ENCODE peak calls at places on chromosomes 4 and X, in six cellular contexts. One of them, this sample, is unnamed.
A peak's percentile ranks its signal among the peaks of the same experiment; 100 is the strongest.

GRCh38 chr4:146342600-146343192 is 128.4 kb downstream of the REELD1 start:
- DNase-seq in GM12865: peak; percentile 65
- DNase-seq in ovary: peak; percentile 14
- DNase-seq in suprapubic skin: no peak
- DNase-seq in foreskin keratinocyte: no peak
- DNase-seq in upper lobe of left lung: no peak
- DNase-seq in this sample: no peak

GRCh38 chrX:107742754-107743191 is 32.8 kb downstream of the TSC22D3 start:
- DNase-seq in GM12865: no peak
- DNase-seq in ovary: peak; percentile 29
- DNase-seq in suprapubic skin: no peak
- DNase-seq in foreskin keratinocyte: no peak
- DNase-seq in upper lobe of left lung: no peak
- DNase-seq in this sample: no peak

GRCh38 chrX:153969904-153970397 is 1.7 kb downstream of the HCFC1 start:
- DNase-seq in GM12865: no peak
- DNase-seq in ovary: peak; percentile 62
- DNase-seq in suprapubic skin: no peak
- DNase-seq in foreskin keratinocyte: no peak
- DNase-seq in upper lobe of left lung: no peak
- DNase-seq in this sample: no peak

GRCh38 chr4:152462715-152463114 is 73.2 kb downstream of the FBXW7 start:
- DNase-seq in GM12865: no peak
- DNase-seq in ovary: no peak
- DNase-seq in suprapubic skin: no peak
- DNase-seq in foreskin keratinocyte: no peak
- DNase-seq in upper lobe of left lung: no peak
- DNase-seq in this sample: no peak

GRCh38 chrX:153336128-153336894 is 2.4 kb downstream of the ZNF275 start:
- DNase-seq in GM12865: peak; percentile 36
- DNase-seq in ovary: peak; percentile 13
- DNase-seq in suprapubic skin: no peak
- DNase-seq in foreskin keratinocyte: peak; percentile 30
- DNase-seq in upper lobe of left lung: no peak
- DNase-seq in this sample: no peak

GRCh38 chrX:53065066-53065465 is 16.5 kb downstream of the GPR173 start:
- DNase-seq in GM12865: no peak
- DNase-seq in ovary: no peak
- DNase-seq in suprapubic skin: no peak
- DNase-seq in foreskin keratinocyte: peak; percentile 28
- DNase-seq in upper lobe of left lung: no peak
- DNase-seq in this sample: no peak

GRCh38 chr4:47990145-47990544 is 26.3 kb downstream of the CNGA1 start:
- DNase-seq in GM12865: no peak
- DNase-seq in ovary: no peak
- DNase-seq in suprapubic skin: no peak
- DNase-seq in foreskin keratinocyte: no peak
- DNase-seq in upper lobe of left lung: no peak
- DNase-seq in this sample: no peak

GRCh38 chr4:141417387-141417786 is 196.7 kb downstream of the ZNF330 start:
- DNase-seq in GM12865: no peak
- DNase-seq in ovary: no peak
- DNase-seq in suprapubic skin: no peak
- DNase-seq in foreskin keratinocyte: no peak
- DNase-seq in upper lobe of left lung: no peak
- DNase-seq in this sample: no peak

GRCh38 chr4:166128452-166128851 is 255.4 kb downstream of the TLL1 start:
- DNase-seq in GM12865: no peak
- DNase-seq in ovary: no peak
- DNase-seq in suprapubic skin: no peak
- DNase-seq in foreskin keratinocyte: peak; percentile 75
- DNase-seq in upper lobe of left lung: no peak
- DNase-seq in this sample: no peak

GRCh38 chr4:89949782-89950387 is 55.2 kb downstream of the MMRN1 start:
- DNase-seq in GM12865: no peak
- DNase-seq in ovary: no peak
- DNase-seq in suprapubic skin: no peak
- DNase-seq in foreskin keratinocyte: no peak
- DNase-seq in upper lobe of left lung: no peak
- DNase-seq in this sample: no peak

GRCh38 chr4:98006814-98007412 is 136.4 kb downstream of the STPG2 start:
- DNase-seq in GM12865: no peak
- DNase-seq in ovary: no peak
- DNase-seq in suprapubic skin: no peak
- DNase-seq in foreskin keratinocyte: no peak
- DNase-seq in upper lobe of left lung: no peak
- DNase-seq in this sample: no peak

GRCh38 chr4:14990484-14990883 is 11.8 kb upstream of the CPEB2 start:
- DNase-seq in GM12865: no peak
- DNase-seq in ovary: no peak
- DNase-seq in suprapubic skin: no peak
- DNase-seq in foreskin keratinocyte: no peak
- DNase-seq in upper lobe of left lung: no peak
- DNase-seq in this sample: no peak

GRCh38 chr4:123976285-123976684 is 579.7 kb downstream of the SPRY1 start:
- DNase-seq in GM12865: peak; percentile 2
- DNase-seq in ovary: no peak
- DNase-seq in suprapubic skin: no peak
- DNase-seq in foreskin keratinocyte: peak; percentile 33
- DNase-seq in upper lobe of left lung: no peak
- DNase-seq in this sample: no peak

GRCh38 chrX:54495814-54496516 is at the start of gene FGD1:
- DNase-seq in GM12865: peak; percentile 8
- DNase-seq in ovary: peak; percentile 82
- DNase-seq in suprapubic skin: no peak
- DNase-seq in foreskin keratinocyte: peak; percentile 20
- DNase-seq in upper lobe of left lung: peak; percentile 55
- DNase-seq in this sample: no peak

GRCh38 chr4:165115301-165115700 is 2.6 kb upstream of the TMEM192 start:
- DNase-seq in GM12865: peak; percentile 39
- DNase-seq in ovary: no peak
- DNase-seq in suprapubic skin: no peak
- DNase-seq in foreskin keratinocyte: peak; percentile 88
- DNase-seq in upper lobe of left lung: no peak
- DNase-seq in this sample: no peak

GRCh38 chr4:31417051-31417450 is 696.9 kb downstream of the PCDH7 start:
- DNase-seq in GM12865: no peak
- DNase-seq in ovary: no peak
- DNase-seq in suprapubic skin: no peak
- DNase-seq in foreskin keratinocyte: no peak
- DNase-seq in upper lobe of left lung: no peak
- DNase-seq in this sample: no peak

GRCh38 chr4:18041114-18041513 is 19.6 kb upstream of the LCORL start:
- DNase-seq in GM12865: no peak
- DNase-seq in ovary: no peak
- DNase-seq in suprapubic skin: no peak
- DNase-seq in foreskin keratinocyte: no peak
- DNase-seq in upper lobe of left lung: no peak
- DNase-seq in this sample: no peak

GRCh38 chr4:5752803-5753184 is 41.8 kb downstream of the EVC start:
- DNase-seq in GM12865: no peak
- DNase-seq in ovary: no peak
- DNase-seq in suprapubic skin: no peak
- DNase-seq in foreskin keratinocyte: no peak
- DNase-seq in upper lobe of left lung: no peak
- DNase-seq in this sample: no peak

GRCh38 chr4:7936963-7937362 is 2.7 kb downstream of the AFAP1 start:
- DNase-seq in GM12865: no peak
- DNase-seq in ovary: no peak
- DNase-seq in suprapubic skin: no peak
- DNase-seq in foreskin keratinocyte: no peak
- DNase-seq in upper lobe of left lung: no peak
- DNase-seq in this sample: no peak

GRCh38 chr4:7938513-7939376 is 916 bp downstream of the AFAP1 start:
- DNase-seq in GM12865: no peak
- DNase-seq in ovary: peak; percentile 47
- DNase-seq in suprapubic skin: no peak
- DNase-seq in foreskin keratinocyte: no peak
- DNase-seq in upper lobe of left lung: no peak
- DNase-seq in this sample: no peak

GRCh38 chr4:7932333-7932732 is 7.3 kb downstream of the AFAP1 start:
- DNase-seq in GM12865: no peak
- DNase-seq in ovary: no peak
- DNase-seq in suprapubic skin: no peak
- DNase-seq in foreskin keratinocyte: no peak
- DNase-seq in upper lobe of left lung: no peak
- DNase-seq in this sample: no peak

GRCh38 chr4:7929530-7929951 is 10.1 kb downstream of the AFAP1 start:
- DNase-seq in GM12865: no peak
- DNase-seq in ovary: no peak
- DNase-seq in suprapubic skin: no peak
- DNase-seq in foreskin keratinocyte: peak; percentile 74
- DNase-seq in upper lobe of left lung: peak; percentile 65
- DNase-seq in this sample: no peak

DNA sequence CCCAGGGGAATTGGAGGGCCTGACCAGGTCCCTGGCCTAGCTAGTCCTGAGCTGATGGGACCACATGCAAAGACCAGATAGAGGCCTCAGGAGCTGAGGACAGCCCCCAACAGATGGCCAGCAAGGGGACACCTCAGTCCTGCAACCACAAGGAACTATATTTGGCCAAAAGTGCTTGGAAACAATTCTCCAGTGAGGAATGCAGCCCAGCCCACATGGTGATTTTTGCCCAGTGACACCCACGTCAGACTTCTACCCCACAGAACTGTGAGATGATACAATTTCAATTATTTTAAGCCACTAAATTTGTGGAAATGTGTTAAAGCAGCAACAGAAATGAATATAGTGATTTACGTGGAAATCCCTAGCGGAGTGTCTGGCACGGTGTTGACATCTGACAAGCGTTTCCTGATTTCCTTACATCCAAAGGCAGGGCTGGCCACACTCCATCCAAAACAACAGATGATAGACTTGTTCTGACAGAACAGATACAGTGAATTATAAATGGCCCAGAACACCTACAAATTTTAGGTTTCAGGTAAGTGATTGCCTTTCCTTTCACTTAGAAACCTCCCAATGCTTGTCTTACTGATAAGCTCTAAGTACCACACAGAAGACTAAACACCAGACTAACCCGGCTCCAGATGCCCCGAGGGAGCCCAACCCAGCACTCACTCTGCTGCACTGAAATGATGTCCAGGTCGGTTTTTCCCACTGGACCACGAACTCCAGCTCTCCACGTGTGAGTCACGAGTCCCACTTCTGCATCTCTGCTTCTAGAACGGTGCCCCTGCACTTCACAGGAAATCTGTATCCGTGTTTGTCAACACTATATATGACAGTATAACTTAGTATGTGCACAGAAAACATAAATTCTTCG is 5.8 kb downstream of the AFAP1 start:
- DNase-seq in GM12865: no peak
- DNase-seq in ovary: no peak
- DNase-seq in suprapubic skin: no peak
- DNase-seq in foreskin keratinocyte: no peak
- DNase-seq in upper lobe of left lung: no peak
- DNase-seq in this sample: no peak
- TF ChIP-seq CTCF in GM12865: no peak
- TF ChIP-seq CTCF in ovary: no peak
- TF ChIP-seq CTCF in suprapubic skin: no peak
- TF ChIP-seq CTCF in foreskin keratinocyte: no peak
- TF ChIP-seq CTCF in upper lobe of left lung: no peak
- TF ChIP-seq CTCF in this sample: no peak

GRCh38 chr4:85474818-85475630 is at the start of gene ARHGAP24:
- DNase-seq in GM12865: peak; percentile 89
- DNase-seq in ovary: peak; percentile 84
- DNase-seq in suprapubic skin: peak; percentile 92
- DNase-seq in foreskin keratinocyte: peak; percentile 91
- DNase-seq in upper lobe of left lung: peak; percentile 96
- DNase-seq in this sample: no peak
- TF ChIP-seq CTCF in GM12865: no peak
- TF ChIP-seq CTCF in ovary: no peak
- TF ChIP-seq CTCF in suprapubic skin: no peak
- TF ChIP-seq CTCF in foreskin keratinocyte: peak; percentile 46
- TF ChIP-seq CTCF in upper lobe of left lung: no peak
- TF ChIP-seq CTCF in this sample: no peak

DNA sequence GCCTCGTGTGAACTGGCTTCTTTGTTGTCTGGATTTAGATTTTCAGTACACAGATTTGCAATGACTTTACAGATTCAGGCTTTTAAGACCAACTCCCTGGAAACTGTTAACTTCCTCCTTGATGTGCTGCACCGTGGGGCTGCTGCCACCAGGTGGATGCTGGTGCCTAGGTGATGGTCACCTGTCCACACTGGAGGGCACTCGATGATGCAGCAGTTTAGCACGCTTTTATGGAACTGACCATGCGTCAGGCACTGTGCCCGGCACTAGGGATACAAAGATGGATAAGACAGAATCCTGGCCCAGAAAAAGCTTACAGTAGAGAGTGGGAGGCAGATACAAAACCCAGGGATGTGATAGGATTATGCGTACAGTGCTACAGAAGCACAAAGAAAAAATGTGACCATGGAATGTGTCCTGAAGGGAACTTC is 180.7 kb downstream of the CEP135 start:
- DNase-seq in GM12865: peak; percentile 40
- DNase-seq in ovary: no peak
- DNase-seq in suprapubic skin: no peak
- DNase-seq in foreskin keratinocyte: peak; percentile 11
- DNase-seq in upper lobe of left lung: peak; percentile 64
- DNase-seq in this sample: no peak
- TF ChIP-seq CTCF in GM12865: peak; percentile 54
- TF ChIP-seq CTCF in ovary: no peak
- TF ChIP-seq CTCF in suprapubic skin: no peak
- TF ChIP-seq CTCF in foreskin keratinocyte: peak; percentile 50
- TF ChIP-seq CTCF in upper lobe of left lung: no peak
- TF ChIP-seq CTCF in this sample: peak; percentile 24

GRCh38 chr4:925171-925570 is 6.9 kb downstream of the GAK start:
- DNase-seq in GM12865: no peak
- DNase-seq in ovary: peak; percentile 9
- DNase-seq in suprapubic skin: peak; percentile 54
- DNase-seq in foreskin keratinocyte: no peak
- DNase-seq in upper lobe of left lung: peak; percentile 12
- DNase-seq in this sample: no peak

GRCh38 chr4:925771-926500 is 6.2 kb downstream of the GAK start:
- DNase-seq in GM12865: no peak
- DNase-seq in ovary: peak; percentile 11
- DNase-seq in suprapubic skin: peak; percentile 65
- DNase-seq in foreskin keratinocyte: no peak
- DNase-seq in upper lobe of left lung: peak; percentile 11
- DNase-seq in this sample: no peak

GRCh38 chr4:929096-929765 is 2.9 kb downstream of the GAK start:
- DNase-seq in GM12865: no peak
- DNase-seq in ovary: peak; percentile 10
- DNase-seq in suprapubic skin: peak; percentile 71
- DNase-seq in foreskin keratinocyte: no peak
- DNase-seq in upper lobe of left lung: no peak
- DNase-seq in this sample: peak; percentile 73

GRCh38 chr4:924107-925096 is 7.7 kb downstream of the GAK start:
- DNase-seq in GM12865: peak; percentile 85
- DNase-seq in ovary: peak; percentile 14
- DNase-seq in suprapubic skin: peak; percentile 67
- DNase-seq in foreskin keratinocyte: peak; percentile 51
- DNase-seq in upper lobe of left lung: peak; percentile 22
- DNase-seq in this sample: no peak

DNA sequence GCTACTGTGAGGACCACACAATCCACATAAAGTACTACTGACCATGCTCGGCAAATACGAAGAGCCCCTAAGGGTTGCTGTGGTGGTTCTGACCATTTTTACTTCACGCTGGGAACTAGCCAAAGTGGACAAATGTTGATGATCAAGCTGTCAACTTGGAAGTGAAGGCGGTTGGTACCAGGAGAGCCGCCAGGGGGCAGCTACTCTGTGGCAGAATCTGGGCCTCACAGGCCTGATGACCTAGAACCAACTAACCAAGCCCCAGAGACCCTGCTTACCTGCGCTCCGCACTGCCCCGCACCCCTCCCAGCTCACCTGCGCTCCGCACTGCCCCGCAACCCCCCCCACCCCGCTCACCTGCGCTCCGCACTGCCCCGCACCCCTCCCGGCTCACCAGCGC is 5.6 kb downstream of the GAK start:
- DNase-seq in GM12865: peak; percentile 33
- DNase-seq in ovary: no peak
- DNase-seq in suprapubic skin: peak; percentile 54
- DNase-seq in foreskin keratinocyte: no peak
- DNase-seq in upper lobe of left lung: peak; percentile 20
- DNase-seq in this sample: no peak
- TF ChIP-seq CTCF in GM12865: peak; percentile 31
- TF ChIP-seq CTCF in ovary: no peak
- TF ChIP-seq CTCF in suprapubic skin: no peak
- TF ChIP-seq CTCF in foreskin keratinocyte: peak; percentile 55
- TF ChIP-seq CTCF in upper lobe of left lung: no peak
- TF ChIP-seq CTCF in this sample: peak; percentile 61

This sample was measured in chondrocyte.